ENCODE peak calls at places on chromosomes 4 and X, in six cellular contexts. One of them, this sample, is unnamed.

GRCh38 chr4:130077275-130077674 is 981.3 kb downstream of the C4orf33 start:
- DNase-seq in body of pancreas: no peak
- DNase-seq in gastrocnemius medialis: no peak
- DNase-seq in endothelial cell of umbilical vein: peak
- DNase-seq in IMR-90: no peak
- DNase-seq in Peyer's patch: no peak
- DNase-seq in this sample: no peak

GRCh38 chr4:102535398-102536082 is 34.4 kb downstream of the NFKB1 start:
- DNase-seq in body of pancreas: no peak
- DNase-seq in gastrocnemius medialis: no peak
- DNase-seq in endothelial cell of umbilical vein: no peak
- DNase-seq in IMR-90: peak
- DNase-seq in Peyer's patch: no peak
- DNase-seq in this sample: no peak

GRCh38 chrX:96994088-96994487 is 110.4 kb downstream of the RPA4 start:
- DNase-seq in body of pancreas: no peak
- DNase-seq in gastrocnemius medialis: no peak
- DNase-seq in endothelial cell of umbilical vein: no peak
- DNase-seq in IMR-90: no peak
- DNase-seq in Peyer's patch: no peak
- DNase-seq in this sample: no peak

GRCh38 chr4:32140636-32141035 is 1420.5 kb downstream of the PCDH7 start:
- DNase-seq in body of pancreas: no peak
- DNase-seq in gastrocnemius medialis: no peak
- DNase-seq in endothelial cell of umbilical vein: peak
- DNase-seq in IMR-90: peak
- DNase-seq in Peyer's patch: no peak
- DNase-seq in this sample: no peak

GRCh38 chrX:27619975-27620374 is 29.8 kb downstream of the DCAF8L2 start:
- DNase-seq in body of pancreas: no peak
- DNase-seq in gastrocnemius medialis: no peak
- DNase-seq in endothelial cell of umbilical vein: peak
- DNase-seq in IMR-90: peak
- DNase-seq in Peyer's patch: no peak
- DNase-seq in this sample: no peak

GRCh38 chrX:31166416-31166815 is 94.6 kb upstream of the FTHL17 start:
- DNase-seq in body of pancreas: no peak
- DNase-seq in gastrocnemius medialis: no peak
- DNase-seq in endothelial cell of umbilical vein: no peak
- DNase-seq in IMR-90: no peak
- DNase-seq in Peyer's patch: no peak
- DNase-seq in this sample: no peak

GRCh38 chr4:23484689-23485088 is 405.2 kb downstream of the PPARGC1A start:
- DNase-seq in body of pancreas: no peak
- DNase-seq in gastrocnemius medialis: no peak
- DNase-seq in endothelial cell of umbilical vein: peak
- DNase-seq in IMR-90: no peak
- DNase-seq in Peyer's patch: no peak
- DNase-seq in this sample: no peak

GRCh38 chrX:15866141-15866540 is 11.5 kb upstream of the AP1S2 start:
- DNase-seq in body of pancreas: no peak
- DNase-seq in gastrocnemius medialis: no peak
- DNase-seq in endothelial cell of umbilical vein: no peak
- DNase-seq in IMR-90: no peak
- DNase-seq in Peyer's patch: no peak
- DNase-seq in this sample: no peak

GRCh38 chrX:24371391-24371972 is 11.0 kb downstream of the SUPT20HL1 start:
- DNase-seq in body of pancreas: peak
- DNase-seq in gastrocnemius medialis: no peak
- DNase-seq in endothelial cell of umbilical vein: peak
- DNase-seq in IMR-90: peak
- DNase-seq in Peyer's patch: peak
- DNase-seq in this sample: no peak

GRCh38 chrX:17638731-17639130 is 98.6 kb upstream of the SCML1 start:
- DNase-seq in body of pancreas: no peak
- DNase-seq in gastrocnemius medialis: no peak
- DNase-seq in endothelial cell of umbilical vein: no peak
- DNase-seq in IMR-90: no peak
- DNase-seq in Peyer's patch: no peak
- DNase-seq in this sample: no peak

GRCh38 chrX:24428518-24428917 is 36.6 kb upstream of the PDK3 start:
- DNase-seq in body of pancreas: no peak
- DNase-seq in gastrocnemius medialis: no peak
- DNase-seq in endothelial cell of umbilical vein: peak
- DNase-seq in IMR-90: no peak
- DNase-seq in Peyer's patch: no peak
- DNase-seq in this sample: no peak

GRCh38 chr4:127604949-127605709 is 27.6 kb upstream of the INTU start:
- DNase-seq in body of pancreas: no peak
- DNase-seq in gastrocnemius medialis: no peak
- DNase-seq in endothelial cell of umbilical vein: peak
- DNase-seq in IMR-90: peak
- DNase-seq in Peyer's patch: no peak
- DNase-seq in this sample: no peak

GRCh38 chrX:93874554-93874953 is 200.5 kb downstream of the FAM133A start:
- DNase-seq in body of pancreas: peak
- DNase-seq in gastrocnemius medialis: no peak
- DNase-seq in endothelial cell of umbilical vein: no peak
- DNase-seq in IMR-90: no peak
- DNase-seq in Peyer's patch: no peak
- DNase-seq in this sample: no peak

GRCh38 chrX:119516157-119516702 is 48.0 kb downstream of the SLC25A5 start:
- DNase-seq in body of pancreas: peak
- DNase-seq in gastrocnemius medialis: peak
- DNase-seq in endothelial cell of umbilical vein: peak
- DNase-seq in IMR-90: peak
- DNase-seq in Peyer's patch: peak
- DNase-seq in this sample: no peak

GRCh38 chr4:56671373-56671772 is 9.7 kb downstream of the HOPX start:
- DNase-seq in body of pancreas: no peak
- DNase-seq in gastrocnemius medialis: no peak
- DNase-seq in endothelial cell of umbilical vein: no peak
- DNase-seq in IMR-90: no peak
- DNase-seq in Peyer's patch: no peak
- DNase-seq in this sample: no peak

GRCh38 chr4:845836-846251 is 19.9 kb upstream of the CPLX1 start:
- DNase-seq in body of pancreas: no peak
- DNase-seq in gastrocnemius medialis: no peak
- DNase-seq in endothelial cell of umbilical vein: no peak
- DNase-seq in IMR-90: peak
- DNase-seq in Peyer's patch: no peak
- DNase-seq in this sample: no peak

GRCh38 chrX:78139160-78140123 is at the start of gene TAF9B:
- DNase-seq in body of pancreas: peak
- DNase-seq in gastrocnemius medialis: peak
- DNase-seq in endothelial cell of umbilical vein: peak
- DNase-seq in IMR-90: peak
- DNase-seq in Peyer's patch: peak
- DNase-seq in this sample: peak
- TF ChIP-seq POLR2A in body of pancreas: peak
- TF ChIP-seq POLR2A in gastrocnemius medialis: peak
- TF ChIP-seq POLR2A in endothelial cell of umbilical vein: peak
- TF ChIP-seq POLR2A in IMR-90: no peak
- TF ChIP-seq POLR2A in Peyer's patch: no peak
- TF ChIP-seq POLR2A in this sample: no peak

DNA sequence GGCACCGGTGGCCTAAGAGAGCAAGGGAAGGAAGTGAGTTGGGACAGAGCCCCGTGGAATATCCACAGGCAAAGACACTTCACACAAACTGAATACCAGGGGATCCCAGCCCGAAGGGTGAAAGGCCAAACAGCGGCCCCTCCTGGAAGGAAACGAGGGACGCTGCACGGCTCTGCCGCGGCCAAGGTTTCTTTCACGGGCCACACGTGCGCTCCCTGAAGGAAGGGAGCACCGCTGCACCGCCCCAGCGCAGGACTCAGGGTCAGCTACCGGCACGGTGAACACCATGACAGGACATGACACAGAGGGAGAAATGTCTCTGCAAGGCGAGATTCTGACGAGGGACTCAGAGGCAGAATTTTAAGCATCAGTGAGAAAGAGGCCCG is 31.5 kb upstream of the GTPBP6 start:
- DNase-seq in body of pancreas: no peak
- DNase-seq in gastrocnemius medialis: no peak
- DNase-seq in endothelial cell of umbilical vein: no peak
- DNase-seq in IMR-90: no peak
- DNase-seq in Peyer's patch: no peak
- DNase-seq in this sample: no peak
- TF ChIP-seq CTCF in body of pancreas: no peak
- TF ChIP-seq CTCF in gastrocnemius medialis: no peak
- TF ChIP-seq CTCF in endothelial cell of umbilical vein: no peak
- TF ChIP-seq CTCF in IMR-90: no peak
- TF ChIP-seq CTCF in Peyer's patch: no peak
- TF ChIP-seq CTCF in this sample: no peak

GRCh38 chr4:2008921-2009650 is at the start of gene NELFA:
- DNase-seq in body of pancreas: peak
- DNase-seq in gastrocnemius medialis: peak
- DNase-seq in endothelial cell of umbilical vein: peak
- DNase-seq in IMR-90: peak
- DNase-seq in Peyer's patch: peak
- DNase-seq in this sample: peak
- TF ChIP-seq POLR2A in body of pancreas: peak
- TF ChIP-seq POLR2A in gastrocnemius medialis: peak
- TF ChIP-seq POLR2A in endothelial cell of umbilical vein: peak
- TF ChIP-seq POLR2A in IMR-90: peak
- TF ChIP-seq POLR2A in Peyer's patch: peak
- TF ChIP-seq POLR2A in this sample: no peak

GRCh38 chrX:101764538-101764937 is 104.9 kb upstream of the ARMCX2 start:
- DNase-seq in body of pancreas: no peak
- DNase-seq in gastrocnemius medialis: no peak
- DNase-seq in endothelial cell of umbilical vein: no peak
- DNase-seq in IMR-90: no peak
- DNase-seq in Peyer's patch: no peak
- DNase-seq in this sample: no peak

DNA sequence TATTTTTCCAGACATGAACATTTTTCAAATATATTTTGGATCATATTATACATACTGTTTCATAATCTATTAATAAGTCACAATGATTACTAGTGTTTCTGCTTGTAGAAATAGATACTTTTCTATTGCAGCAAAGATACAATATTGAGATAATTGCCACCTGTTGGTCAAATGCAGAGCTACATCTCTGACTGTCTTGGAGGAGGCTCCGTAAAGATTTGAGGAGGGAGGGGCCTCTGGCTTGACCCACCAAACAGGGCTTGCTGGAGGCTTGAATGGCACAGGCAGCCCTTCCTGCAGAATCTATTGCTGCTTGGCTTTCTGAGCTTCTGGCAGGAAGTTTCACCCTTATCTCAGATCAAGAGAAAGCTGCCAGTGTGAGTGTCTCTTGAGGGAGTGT is 99.3 kb upstream of the ARMCX2 start:
- DNase-seq in body of pancreas: peak
- DNase-seq in gastrocnemius medialis: no peak
- DNase-seq in endothelial cell of umbilical vein: peak
- DNase-seq in IMR-90: peak
- DNase-seq in Peyer's patch: no peak
- DNase-seq in this sample: no peak
- TF ChIP-seq CTCF in body of pancreas: no peak
- TF ChIP-seq CTCF in gastrocnemius medialis: peak
- TF ChIP-seq CTCF in endothelial cell of umbilical vein: peak
- TF ChIP-seq CTCF in IMR-90: peak
- TF ChIP-seq CTCF in Peyer's patch: peak
- TF ChIP-seq CTCF in this sample: no peak

GRCh38 chrX:10600479-10600878 is 19.9 kb downstream of the MID1 start:
- DNase-seq in body of pancreas: no peak
- DNase-seq in gastrocnemius medialis: no peak
- DNase-seq in endothelial cell of umbilical vein: no peak
- DNase-seq in IMR-90: no peak
- DNase-seq in Peyer's patch: no peak
- DNase-seq in this sample: no peak

GRCh38 chrX:10602646-10603045 is 17.7 kb downstream of the MID1 start:
- DNase-seq in body of pancreas: no peak
- DNase-seq in gastrocnemius medialis: no peak
- DNase-seq in endothelial cell of umbilical vein: no peak
- DNase-seq in IMR-90: no peak
- DNase-seq in Peyer's patch: no peak
- DNase-seq in this sample: no peak

GRCh38 chrX:10603612-10604011 is 16.8 kb downstream of the MID1 start:
- DNase-seq in body of pancreas: no peak
- DNase-seq in gastrocnemius medialis: no peak
- DNase-seq in endothelial cell of umbilical vein: no peak
- DNase-seq in IMR-90: no peak
- DNase-seq in Peyer's patch: no peak
- DNase-seq in this sample: no peak

GRCh38 chrX:10597871-10598270 is 22.5 kb downstream of the MID1 start:
- DNase-seq in body of pancreas: peak
- DNase-seq in gastrocnemius medialis: no peak
- DNase-seq in endothelial cell of umbilical vein: peak
- DNase-seq in IMR-90: peak
- DNase-seq in Peyer's patch: no peak
- DNase-seq in this sample: no peak

DNA sequence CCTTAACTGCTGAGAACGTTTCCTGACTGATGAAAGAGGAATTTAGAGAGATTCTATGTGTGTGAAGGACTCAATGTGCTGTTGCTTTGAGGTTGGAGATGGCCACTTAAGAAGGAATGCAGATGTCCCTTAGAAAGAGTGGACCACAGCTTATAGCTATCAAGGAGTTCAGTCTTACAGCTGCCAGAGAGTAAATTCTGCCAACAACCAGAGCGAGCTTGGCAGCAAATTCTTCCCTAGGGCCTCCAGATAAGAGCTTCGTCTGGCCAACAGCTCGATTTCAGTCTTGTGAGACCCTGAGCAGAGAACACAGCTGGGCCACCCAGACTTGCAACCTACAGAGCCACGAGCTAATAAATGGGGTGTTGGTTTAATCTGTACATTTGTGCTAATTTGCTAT is 21.8 kb downstream of the MID1 start:
- DNase-seq in body of pancreas: peak
- DNase-seq in gastrocnemius medialis: no peak
- DNase-seq in endothelial cell of umbilical vein: no peak
- DNase-seq in IMR-90: no peak
- DNase-seq in Peyer's patch: no peak
- DNase-seq in this sample: no peak
- TF ChIP-seq POLR2A in body of pancreas: no peak
- TF ChIP-seq POLR2A in gastrocnemius medialis: no peak
- TF ChIP-seq POLR2A in endothelial cell of umbilical vein: no peak
- TF ChIP-seq POLR2A in IMR-90: no peak
- TF ChIP-seq POLR2A in Peyer's patch: no peak
- TF ChIP-seq POLR2A in this sample: no peak

DNA sequence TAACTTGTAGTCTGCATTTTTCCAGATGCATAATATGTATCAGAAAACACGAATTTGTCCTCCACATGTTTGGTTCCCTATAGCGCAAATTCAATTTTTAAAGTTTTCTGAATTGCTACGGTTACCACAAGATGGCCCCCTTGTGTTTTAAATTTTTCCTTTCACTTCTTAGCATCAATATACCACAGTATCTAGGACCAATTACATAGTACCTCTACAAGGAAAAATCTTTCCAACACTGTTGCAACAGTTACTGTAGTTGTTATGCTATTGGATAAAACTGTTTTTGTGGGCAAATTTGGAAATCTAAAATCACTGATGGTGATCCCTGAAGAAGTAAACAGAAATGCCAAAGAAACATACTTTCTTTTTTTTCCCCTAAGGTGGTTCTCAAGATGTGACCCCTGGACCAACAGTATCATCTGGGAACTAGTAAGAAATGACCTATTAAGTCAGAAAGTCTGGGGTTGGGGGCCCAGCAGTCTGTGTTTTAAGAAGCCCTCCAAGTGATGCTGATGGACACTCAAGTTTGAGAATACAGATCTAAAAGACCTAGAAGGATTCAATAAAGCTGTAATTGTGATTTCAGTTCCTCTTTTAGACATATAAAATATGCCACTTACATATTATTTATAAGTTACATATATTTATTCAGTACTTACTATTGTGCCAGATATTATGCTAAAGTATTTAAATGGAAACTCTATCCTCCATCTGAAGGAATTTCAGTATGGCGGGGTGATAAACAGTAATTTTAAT is 3.1 kb downstream of the ZGRF1 start:
- DNase-seq in body of pancreas: no peak
- DNase-seq in gastrocnemius medialis: no peak
- DNase-seq in endothelial cell of umbilical vein: peak
- DNase-seq in IMR-90: peak
- DNase-seq in Peyer's patch: no peak
- DNase-seq in this sample: no peak
- TF ChIP-seq CTCF in body of pancreas: no peak
- TF ChIP-seq CTCF in gastrocnemius medialis: peak
- TF ChIP-seq CTCF in endothelial cell of umbilical vein: peak
- TF ChIP-seq CTCF in IMR-90: peak
- TF ChIP-seq CTCF in Peyer's patch: peak
- TF ChIP-seq CTCF in this sample: no peak

This sample was measured in lower leg skin.